ENCODE peak calls at places on chromosomes 4 and X, in five cellular contexts. M is SK-N-SH; P is tibial artery; F is GM03348; D is activated T-helper 1 cell treated with anti-CD3 and anti-CD28 coated beads, Interleukin-12 subunit alpha, Interleukin-12 subunit beta, Interleukin-2, Interleukin-4 antibody, amounts not matched to agents 30 ng/mL and 10 ng/mL and 1 ng/mL, durations not matched to agents 14 hours and 24 hours and 36 hours. H is an unnamed sample.

GRCh38 chr4:95619525-95620443 is 71.0 kb upstream of the UNC5C start:
- DNase-seq in P (no peak), D (no peak), F (no peak), M (no peak), H (no peak)

GRCh38 chrX:17413228-17413627 is 38.2 kb downstream of the NHS start:
- DNase-seq in P (no peak), M (no peak), D (no peak), F (peak), H (no peak)

GRCh38 chrX:153946910-153947769 is 2.7 kb upstream of the RENBP start:
- DNase-seq in F (peak), M (peak), D (peak), P (peak), H (no peak)

GRCh38 chrX:37454537-37455285 is 105.5 kb downstream of the PRRG1 start:
- DNase-seq in M (no peak), P (no peak), D (no peak), F (peak), H (no peak)

GRCh38 chrX:109847257-109848187 is 114.5 kb upstream of the ACSL4 start:
- DNase-seq in P (no peak), F (peak), D (no peak), M (no peak), H (no peak)

GRCh38 chr4:139243448-139244365 is 36.3 kb downstream of the MGARP start:
- DNase-seq in D (no peak), F (peak), P (no peak), M (no peak), H (no peak)

GRCh38 chr4:102174800-102175199 is 170.5 kb downstream of the SLC39A8 start:
- DNase-seq in F (peak), P (no peak), M (no peak), D (no peak), H (no peak)

GRCh38 chr4:77538574-77539157 is 67.0 kb upstream of the CXCL13 start:
- DNase-seq in F (no peak), M (no peak), P (no peak), D (no peak), H (no peak)

GRCh38 chr4:186953601-186954260 is 230.1 kb upstream of the FAT1 start:
- DNase-seq in F (peak), M (no peak), D (no peak), P (no peak), H (no peak)

GRCh38 chrX:71540801-71541545 is 8.1 kb downstream of the OGT start:
- DNase-seq in D (no peak), F (no peak), M (no peak), P (no peak), H (no peak)

GRCh38 chr4:169311643-169312365 is 41.0 kb upstream of the SH3RF1 start:
- DNase-seq in P (no peak), M (peak), F (peak), D (no peak), H (peak)

GRCh38 chr4:168076989-168077725 is 15.2 kb upstream of the ANXA10 start:
- DNase-seq in D (peak), F (peak), P (no peak), M (peak), H (peak)

GRCh38 chrX:132480581-132481203 is 8.1 kb downstream of the MBNL3 start:
- DNase-seq in M (no peak), P (no peak), D (peak), F (peak), H (peak)

GRCh38 chrX:3403748-3404147 is 57.3 kb upstream of the MXRA5 start:
- DNase-seq in P (no peak), D (no peak), F (peak), M (no peak), H (no peak)

GRCh38 chr4:156788782-156789181 is 182.8 kb downstream of the PDGFC start:
- DNase-seq in D (no peak), F (no peak), P (no peak), M (no peak), H (no peak)

GRCh38 chr4:10082459-10083272 is 33.9 kb downstream of the WDR1 start:
- DNase-seq in F (no peak), D (no peak), P (peak), M (no peak), H (no peak)

GRCh38 chr4:10273030-10273429 is 156.4 kb upstream of the WDR1 start:
- DNase-seq in P (no peak), D (no peak), M (no peak), F (peak), H (no peak)

GRCh38 chrX:131332331-131332730 is 43.2 kb upstream of the IGSF1 start:
- DNase-seq in D (no peak), P (no peak), F (no peak), M (no peak), H (no peak)

GRCh38 chrX:111869639-111870034 is 6.3 kb upstream of the TRPC5OS start:
- DNase-seq in D (no peak), F (peak), P (no peak), M (peak), H (peak)

GRCh38 chr4:1785592-1785991 is 7.5 kb upstream of the FGFR3 start:
- DNase-seq in F (no peak), M (no peak), D (no peak), P (no peak), H (no peak)

GRCh38 chr4:212438-213174 is 88.3 kb downstream of the ZNF718 start:
- DNase-seq in F (peak), D (no peak), P (peak), M (peak), H (no peak)

GRCh38 chr4:71487324-71487677 is 148.5 kb downstream of the SLC4A4 start:
- DNase-seq in P (no peak), D (no peak), M (no peak), F (no peak), H (no peak)

GRCh38 chr4:149993030-149993429 is 85.2 kb upstream of the DCLK2 start:
- DNase-seq in M (no peak), F (no peak), P (no peak), D (no peak), H (no peak)

GRCh38 chr4:84877051-84877833 is 89.2 kb downstream of the WDFY3 start:
- DNase-seq in F (peak), P (no peak), M (no peak), D (no peak), H (no peak)

GRCh38 chr4:169493164-169493524 is 119.2 kb downstream of the NEK1 start:
- DNase-seq in D (no peak), P (no peak), F (no peak), M (no peak), H (no peak)

GRCh38 chrX:109635151-109635550 is 10.2 kb upstream of the KCNE5 start:
- DNase-seq in P (no peak), M (peak), F (peak), D (no peak), H (peak)

GRCh38 chrX:41734530-41734929 is 10.5 kb downstream of the GPR82 start:
- DNase-seq in D (no peak), P (no peak), F (peak), M (peak), H (peak)

GRCh38 chrX:113512700-113513395 is 672.2 kb upstream of the AMOT start:
- DNase-seq in P (no peak), F (peak), D (no peak), M (no peak), H (no peak)

GRCh38 chr4:83128235-83128929 is 13.9 kb upstream of the PLAC8 start:
- DNase-seq in F (peak), P (no peak), D (no peak), M (no peak), H (peak)

GRCh38 chrX:9995855-9996339 is 28.7 kb downstream of the CLDN34 start:
- DNase-seq in M (peak), P (peak), F (peak), D (peak), H (peak)

GRCh38 chr4:2714071-2714770 is 41.9 kb downstream of the TNIP2 start:
- DNase-seq in F (no peak), M (peak), P (peak), D (peak), H (no peak)

GRCh38 chr4:47068986-47069385 is 37.6 kb downstream of the GABRB1 start:
- DNase-seq in P (no peak), M (no peak), F (no peak), D (no peak), H (no peak)

GRCh38 chrX:129478516-129478915 is 44.8 kb downstream of the SMARCA1 start:
- DNase-seq in P (no peak), M (no peak), D (no peak), F (no peak), H (no peak)

GRCh38 chr4:11635336-11635735 is 206.6 kb upstream of the HS3ST1 start:
- DNase-seq in D (no peak), F (no peak), P (no peak), M (no peak), H (no peak)

GRCh38 chrX:119095936-119096335 is 23.1 kb downstream of the CT47C1 start:
- DNase-seq in D (no peak), P (no peak), M (no peak), F (peak), H (no peak)

GRCh38 chrX:36642052-36642451 is 366.1 kb upstream of the FAM47C start:
- DNase-seq in M (no peak), P (no peak), D (no peak), F (no peak), H (no peak)

GRCh38 chrX:11666180-11666579 is 460 bp upstream of the ARHGAP6 start:
- DNase-seq in D (no peak), F (no peak), M (peak), P (no peak), H (no peak)

GRCh38 chr4:138186264-138186663 is 55.9 kb downstream of the SLC7A11 start:
- DNase-seq in F (no peak), P (no peak), D (no peak), M (no peak), H (no peak)

GRCh38 chr4:138758876-138759275 is 256.7 kb upstream of the NOCT start:
- DNase-seq in D (no peak), P (no peak), M (no peak), F (no peak), H (no peak)

GRCh38 chrX:31860686-31861085 is 788.8 kb upstream of the FTHL17 start:
- DNase-seq in F (no peak), M (no peak), D (no peak), P (no peak), H (no peak)

H was measured in HL-60.